ENCODE peak calls at places on chromosome 19, in five cellular contexts. U, R, O, K and S are unnamed samples.
A peak's percentile ranks its signal among the peaks of the same experiment; 100 is the strongest.

GRCh38 chr19:32830231-32831014 is 39.1 kb downstream of the SLC7A9 start:
- DNase-seq in O (peak; percentile 10), U (no peak), R (no peak), K (no peak), S (no peak)

GRCh38 chr19:2319551-2319950 is 8.8 kb downstream of the LSM7 start:
- DNase-seq in K (no peak), R (no peak), U (no peak), O (no peak), S (no peak)

GRCh38 chr19:10501971-10502523 is 1.1 kb downstream of the KEAP1 start:
- DNase-seq in O (peak; percentile 45), U (peak; percentile 33), K (peak; percentile 93), R (peak; percentile 72), S (no peak)

GRCh38 chr19:7598180-7598579 is 2.5 kb downstream of the CAMSAP3 start:
- DNase-seq in K (no peak), U (no peak), R (no peak), O (no peak), S (no peak)

GRCh38 chr19:53908933-53909415 is at the start of gene CACNG7:
- DNase-seq in R (no peak), O (peak; percentile 26), U (no peak), K (no peak), S (no peak)

GRCh38 chr19:5863030-5863665 is 7.2 kb downstream of the FUT5 start:
- DNase-seq in U (no peak), R (no peak), K (no peak), O (no peak), S (no peak)

GRCh38 chr19:800360-801029 is 3.2 kb downstream of the PTBP1 start:
- DNase-seq in R (no peak), K (no peak), O (no peak), U (no peak), S (no peak)

GRCh38 chr19:10418281-10419199 is 1.8 kb upstream of the PDE4A start:
- DNase-seq in K (no peak), O (no peak), U (no peak), R (no peak), S (no peak)

GRCh38 chr19:644789-645188 is 5.1 kb downstream of the FGF22 start:
- DNase-seq in U (no peak), O (no peak), K (no peak), R (no peak), S (no peak)

GRCh38 chr19:11066326-11066725 is 22.9 kb upstream of the LDLR start:
- DNase-seq in O (no peak), R (no peak), U (no peak), K (no peak), S (no peak)

GRCh38 chr19:36686365-36687213 is 823 bp upstream of the ZNF567 start:
- DNase-seq in U (no peak), O (peak; percentile 14), R (peak; percentile 20), K (peak; percentile 51), S (no peak)

GRCh38 chr19:35388277-35389054 is 17.6 kb downstream of the GPR42 start:
- DNase-seq in O (no peak), K (no peak), R (no peak), U (no peak), S (no peak)

GRCh38 chr19:30662211-30662861 is 290.2 kb downstream of the ZNF536 start:
- DNase-seq in O (no peak), K (no peak), R (peak; percentile 42), U (no peak), S (no peak)

GRCh38 chr19:39590265-39590664 is 12.1 kb upstream of the LGALS13 start:
- DNase-seq in K (no peak), R (no peak), U (no peak), O (peak; percentile 18), S (no peak)

GRCh38 chr19:15564534-15565168 is 50.4 kb upstream of the CYP4F8 start:
- DNase-seq in U (no peak), O (no peak), K (no peak), R (no peak), S (no peak)

GRCh38 chr19:45973564-45974338 is at the start of gene NOVA2:
- DNase-seq in R (peak; percentile 47), K (peak; percentile 86), O (peak; percentile 88), U (peak; percentile 16), S (peak; percentile 17)

GRCh38 chr19:21851596-21852345 is 15.8 kb upstream of the ZNF43 start:
- DNase-seq in K (peak; percentile 96), R (peak; percentile 97), O (peak; percentile 95), U (peak; percentile 76), S (peak; percentile 82)

GRCh38 chr19:48468806-48469055 is 438 bp upstream of the CYTH2 start:
- DNase-seq in R (no peak), O (no peak), K (no peak), U (no peak), S (no peak)

GRCh38 chr19:33375760-33376159 is 2.3 kb downstream of the CEBPG start:
- DNase-seq in K (no peak), R (no peak), O (peak; percentile 53), U (no peak), S (no peak)

GRCh38 chr19:32691291-32691951 is at the start of gene NUDT19:
- DNase-seq in R (peak; percentile 83), O (peak; percentile 80), U (peak; percentile 69), K (peak; percentile 93), S (peak; percentile 37)